ENCODE peak calls at places on chromosomes 5 and 9, in nine cellular contexts. One of them, this sample, is unnamed.
A peak's percentile ranks its signal among the peaks of the same experiment; 100 is the strongest.

GRCh38 chr9:89600831-89601230 is 4.0 kb upstream of the GADD45G start:
- DNase-seq in NCI-H345: no peak
- DNase-seq in hypothalamus: no peak
- DNase-seq in HepG2: no peak
- DNase-seq in H7: no peak
- DNase-seq in posterior cingulate gyrus: no peak
- DNase-seq in substantia nigra: no peak
- DNase-seq in stimulated activated CD8-positive, alpha-beta memory T cell treated with anti-CD3 and anti-CD28 coated beads, Interleukin-15, amount 100 ng/mL, for 1 hour: no peak
- DNase-seq in naive thymus-derived CD8-positive, alpha-beta T cell: no peak
- DNase-seq in this sample: no peak

GRCh38 chr9:107127608-107128007 is 155.5 kb upstream of the RAD23B start:
- DNase-seq in NCI-H345: no peak
- DNase-seq in hypothalamus: no peak
- DNase-seq in HepG2: no peak
- DNase-seq in H7: no peak
- DNase-seq in posterior cingulate gyrus: no peak
- DNase-seq in substantia nigra: no peak
- DNase-seq in stimulated activated CD8-positive, alpha-beta memory T cell treated with anti-CD3 and anti-CD28 coated beads, Interleukin-15, amount 100 ng/mL, for 1 hour: no peak
- DNase-seq in naive thymus-derived CD8-positive, alpha-beta T cell: no peak
- DNase-seq in this sample: no peak

GRCh38 chr9:137026384-137026783 is 1.7 kb downstream of the ABCA2 start:
- DNase-seq in NCI-H345: no peak
- DNase-seq in hypothalamus: no peak
- DNase-seq in HepG2: no peak
- DNase-seq in H7: no peak
- DNase-seq in posterior cingulate gyrus: no peak
- DNase-seq in substantia nigra: no peak
- DNase-seq in stimulated activated CD8-positive, alpha-beta memory T cell treated with anti-CD3 and anti-CD28 coated beads, Interleukin-15, amount 100 ng/mL, for 1 hour: no peak
- DNase-seq in naive thymus-derived CD8-positive, alpha-beta T cell: no peak
- DNase-seq in this sample: no peak

GRCh38 chr9:16341176-16341575 is 529.3 kb downstream of the BNC2 start:
- DNase-seq in NCI-H345: no peak
- DNase-seq in hypothalamus: no peak
- DNase-seq in HepG2: no peak
- DNase-seq in H7: no peak
- DNase-seq in posterior cingulate gyrus: no peak
- DNase-seq in substantia nigra: no peak
- DNase-seq in stimulated activated CD8-positive, alpha-beta memory T cell treated with anti-CD3 and anti-CD28 coated beads, Interleukin-15, amount 100 ng/mL, for 1 hour: no peak
- DNase-seq in naive thymus-derived CD8-positive, alpha-beta T cell: no peak
- DNase-seq in this sample: no peak

GRCh38 chr5:170251462-170251861 is 18.7 kb downstream of the C5orf58 start:
- DNase-seq in NCI-H345: peak; percentile 8
- DNase-seq in hypothalamus: no peak
- DNase-seq in HepG2: no peak
- DNase-seq in H7: no peak
- DNase-seq in posterior cingulate gyrus: no peak
- DNase-seq in substantia nigra: no peak
- DNase-seq in stimulated activated CD8-positive, alpha-beta memory T cell treated with anti-CD3 and anti-CD28 coated beads, Interleukin-15, amount 100 ng/mL, for 1 hour: no peak
- DNase-seq in naive thymus-derived CD8-positive, alpha-beta T cell: no peak
- DNase-seq in this sample: no peak

GRCh38 chr9:69181908-69182353 is 7.9 kb downstream of the TJP2 start:
- DNase-seq in NCI-H345: no peak
- DNase-seq in hypothalamus: no peak
- DNase-seq in HepG2: no peak
- DNase-seq in H7: no peak
- DNase-seq in posterior cingulate gyrus: peak; percentile 34
- DNase-seq in substantia nigra: no peak
- DNase-seq in stimulated activated CD8-positive, alpha-beta memory T cell treated with anti-CD3 and anti-CD28 coated beads, Interleukin-15, amount 100 ng/mL, for 1 hour: no peak
- DNase-seq in naive thymus-derived CD8-positive, alpha-beta T cell: no peak
- DNase-seq in this sample: no peak

GRCh38 chr9:130539473-130540223 is 39.7 kb upstream of the FUBP3 start:
- DNase-seq in NCI-H345: no peak
- DNase-seq in hypothalamus: no peak
- DNase-seq in HepG2: no peak
- DNase-seq in H7: no peak
- DNase-seq in posterior cingulate gyrus: peak; percentile 25
- DNase-seq in substantia nigra: no peak
- DNase-seq in stimulated activated CD8-positive, alpha-beta memory T cell treated with anti-CD3 and anti-CD28 coated beads, Interleukin-15, amount 100 ng/mL, for 1 hour: no peak
- DNase-seq in naive thymus-derived CD8-positive, alpha-beta T cell: no peak
- DNase-seq in this sample: peak; percentile 15

GRCh38 chr5:94613583-94613982 is 4.8 kb downstream of the KIAA0825 start:
- DNase-seq in NCI-H345: no peak
- DNase-seq in hypothalamus: no peak
- DNase-seq in HepG2: peak; percentile 45
- DNase-seq in H7: peak; percentile 5
- DNase-seq in posterior cingulate gyrus: no peak
- DNase-seq in substantia nigra: no peak
- DNase-seq in stimulated activated CD8-positive, alpha-beta memory T cell treated with anti-CD3 and anti-CD28 coated beads, Interleukin-15, amount 100 ng/mL, for 1 hour: no peak
- DNase-seq in naive thymus-derived CD8-positive, alpha-beta T cell: no peak
- DNase-seq in this sample: peak; percentile 41

GRCh38 chr5:41256400-41256799 is 43.1 kb upstream of the C6 start:
- DNase-seq in NCI-H345: no peak
- DNase-seq in hypothalamus: no peak
- DNase-seq in HepG2: no peak
- DNase-seq in H7: no peak
- DNase-seq in posterior cingulate gyrus: no peak
- DNase-seq in substantia nigra: no peak
- DNase-seq in stimulated activated CD8-positive, alpha-beta memory T cell treated with anti-CD3 and anti-CD28 coated beads, Interleukin-15, amount 100 ng/mL, for 1 hour: no peak
- DNase-seq in naive thymus-derived CD8-positive, alpha-beta T cell: no peak
- DNase-seq in this sample: no peak

GRCh38 chr5:35061216-35061615 is 13.5 kb upstream of the AGXT2 start:
- DNase-seq in NCI-H345: no peak
- DNase-seq in hypothalamus: no peak
- DNase-seq in HepG2: no peak
- DNase-seq in H7: no peak
- DNase-seq in posterior cingulate gyrus: no peak
- DNase-seq in substantia nigra: no peak
- DNase-seq in stimulated activated CD8-positive, alpha-beta memory T cell treated with anti-CD3 and anti-CD28 coated beads, Interleukin-15, amount 100 ng/mL, for 1 hour: no peak
- DNase-seq in naive thymus-derived CD8-positive, alpha-beta T cell: no peak
- DNase-seq in this sample: no peak

GRCh38 chr9:23698161-23698560 is 127.9 kb downstream of the ELAVL2 start:
- DNase-seq in NCI-H345: no peak
- DNase-seq in hypothalamus: no peak
- DNase-seq in HepG2: no peak
- DNase-seq in H7: no peak
- DNase-seq in posterior cingulate gyrus: no peak
- DNase-seq in substantia nigra: no peak
- DNase-seq in stimulated activated CD8-positive, alpha-beta memory T cell treated with anti-CD3 and anti-CD28 coated beads, Interleukin-15, amount 100 ng/mL, for 1 hour: no peak
- DNase-seq in naive thymus-derived CD8-positive, alpha-beta T cell: no peak
- DNase-seq in this sample: no peak

GRCh38 chr9:130940023-130940549 is 1.0 kb upstream of the FIBCD1 start:
- DNase-seq in NCI-H345: no peak
- DNase-seq in hypothalamus: no peak
- DNase-seq in HepG2: no peak
- DNase-seq in H7: peak; percentile 71
- DNase-seq in posterior cingulate gyrus: no peak
- DNase-seq in substantia nigra: no peak
- DNase-seq in stimulated activated CD8-positive, alpha-beta memory T cell treated with anti-CD3 and anti-CD28 coated beads, Interleukin-15, amount 100 ng/mL, for 1 hour: no peak
- DNase-seq in naive thymus-derived CD8-positive, alpha-beta T cell: no peak
- DNase-seq in this sample: no peak

GRCh38 chr5:159104759-159105317 is 5.1 kb upstream of the EBF1 start:
- DNase-seq in NCI-H345: no peak
- DNase-seq in hypothalamus: no peak
- DNase-seq in HepG2: no peak
- DNase-seq in H7: peak; percentile 30
- DNase-seq in posterior cingulate gyrus: no peak
- DNase-seq in substantia nigra: no peak
- DNase-seq in stimulated activated CD8-positive, alpha-beta memory T cell treated with anti-CD3 and anti-CD28 coated beads, Interleukin-15, amount 100 ng/mL, for 1 hour: no peak
- DNase-seq in naive thymus-derived CD8-positive, alpha-beta T cell: no peak
- DNase-seq in this sample: no peak

GRCh38 chr5:143401253-143401845 is 2.1 kb downstream of the NR3C1 start:
- DNase-seq in NCI-H345: no peak
- DNase-seq in hypothalamus: no peak
- DNase-seq in HepG2: peak; percentile 16
- DNase-seq in H7: no peak
- DNase-seq in posterior cingulate gyrus: no peak
- DNase-seq in substantia nigra: no peak
- DNase-seq in stimulated activated CD8-positive, alpha-beta memory T cell treated with anti-CD3 and anti-CD28 coated beads, Interleukin-15, amount 100 ng/mL, for 1 hour: no peak
- DNase-seq in naive thymus-derived CD8-positive, alpha-beta T cell: no peak
- DNase-seq in this sample: no peak

GRCh38 chr9:129619787-129620668 is 873 bp downstream of the C9orf50 start:
- DNase-seq in NCI-H345: no peak
- DNase-seq in hypothalamus: no peak
- DNase-seq in HepG2: no peak
- DNase-seq in H7: peak; percentile 86
- DNase-seq in posterior cingulate gyrus: no peak
- DNase-seq in substantia nigra: no peak
- DNase-seq in stimulated activated CD8-positive, alpha-beta memory T cell treated with anti-CD3 and anti-CD28 coated beads, Interleukin-15, amount 100 ng/mL, for 1 hour: no peak
- DNase-seq in naive thymus-derived CD8-positive, alpha-beta T cell: no peak
- DNase-seq in this sample: no peak

GRCh38 chr5:51479840-51480239 is 96.6 kb downstream of the ISL1 start:
- DNase-seq in NCI-H345: no peak
- DNase-seq in hypothalamus: no peak
- DNase-seq in HepG2: no peak
- DNase-seq in H7: no peak
- DNase-seq in posterior cingulate gyrus: no peak
- DNase-seq in substantia nigra: no peak
- DNase-seq in stimulated activated CD8-positive, alpha-beta memory T cell treated with anti-CD3 and anti-CD28 coated beads, Interleukin-15, amount 100 ng/mL, for 1 hour: no peak
- DNase-seq in naive thymus-derived CD8-positive, alpha-beta T cell: no peak
- DNase-seq in this sample: no peak

GRCh38 chr5:67451640-67452279 is 255.2 kb upstream of the CD180 start:
- DNase-seq in NCI-H345: no peak
- DNase-seq in hypothalamus: no peak
- DNase-seq in HepG2: no peak
- DNase-seq in H7: no peak
- DNase-seq in posterior cingulate gyrus: no peak
- DNase-seq in substantia nigra: no peak
- DNase-seq in stimulated activated CD8-positive, alpha-beta memory T cell treated with anti-CD3 and anti-CD28 coated beads, Interleukin-15, amount 100 ng/mL, for 1 hour: no peak
- DNase-seq in naive thymus-derived CD8-positive, alpha-beta T cell: no peak
- DNase-seq in this sample: no peak

GRCh38 chr9:130106860-130107848 is 53.4 kb downstream of the GPR107 start:
- DNase-seq in NCI-H345: peak; percentile 72
- DNase-seq in hypothalamus: peak; percentile 6
- DNase-seq in HepG2: peak; percentile 55
- DNase-seq in H7: peak; percentile 82
- DNase-seq in posterior cingulate gyrus: peak; percentile 93
- DNase-seq in substantia nigra: no peak
- DNase-seq in stimulated activated CD8-positive, alpha-beta memory T cell treated with anti-CD3 and anti-CD28 coated beads, Interleukin-15, amount 100 ng/mL, for 1 hour: peak; percentile 84
- DNase-seq in naive thymus-derived CD8-positive, alpha-beta T cell: peak; percentile 75
- DNase-seq in this sample: peak; percentile 68

GRCh38 chr9:27414215-27414731 is 109.8 kb upstream of the IFNK start:
- DNase-seq in NCI-H345: no peak
- DNase-seq in hypothalamus: no peak
- DNase-seq in HepG2: no peak
- DNase-seq in H7: no peak
- DNase-seq in posterior cingulate gyrus: no peak
- DNase-seq in substantia nigra: no peak
- DNase-seq in stimulated activated CD8-positive, alpha-beta memory T cell treated with anti-CD3 and anti-CD28 coated beads, Interleukin-15, amount 100 ng/mL, for 1 hour: no peak
- DNase-seq in naive thymus-derived CD8-positive, alpha-beta T cell: no peak
- DNase-seq in this sample: peak; percentile 69

GRCh38 chr5:177609076-177610059 is 9.4 kb downstream of the B4GALT7 start:
- DNase-seq in NCI-H345: no peak
- DNase-seq in hypothalamus: no peak
- DNase-seq in HepG2: no peak
- DNase-seq in H7: peak; percentile 20
- DNase-seq in posterior cingulate gyrus: no peak
- DNase-seq in substantia nigra: no peak
- DNase-seq in stimulated activated CD8-positive, alpha-beta memory T cell treated with anti-CD3 and anti-CD28 coated beads, Interleukin-15, amount 100 ng/mL, for 1 hour: no peak
- DNase-seq in naive thymus-derived CD8-positive, alpha-beta T cell: no peak
- DNase-seq in this sample: no peak

GRCh38 chr5:163407034-163407652 is 30.3 kb upstream of the CCNG1 start:
- DNase-seq in NCI-H345: no peak
- DNase-seq in hypothalamus: no peak
- DNase-seq in HepG2: no peak
- DNase-seq in H7: no peak
- DNase-seq in posterior cingulate gyrus: no peak
- DNase-seq in substantia nigra: no peak
- DNase-seq in stimulated activated CD8-positive, alpha-beta memory T cell treated with anti-CD3 and anti-CD28 coated beads, Interleukin-15, amount 100 ng/mL, for 1 hour: no peak
- DNase-seq in naive thymus-derived CD8-positive, alpha-beta T cell: no peak
- DNase-seq in this sample: no peak

GRCh38 chr5:16558984-16559629 is 57.7 kb downstream of the RETREG1 start:
- DNase-seq in NCI-H345: no peak
- DNase-seq in hypothalamus: no peak
- DNase-seq in HepG2: no peak
- DNase-seq in H7: peak; percentile 39
- DNase-seq in posterior cingulate gyrus: no peak
- DNase-seq in substantia nigra: no peak
- DNase-seq in stimulated activated CD8-positive, alpha-beta memory T cell treated with anti-CD3 and anti-CD28 coated beads, Interleukin-15, amount 100 ng/mL, for 1 hour: no peak
- DNase-seq in naive thymus-derived CD8-positive, alpha-beta T cell: no peak
- DNase-seq in this sample: no peak

GRCh38 chr9:126363847-126364671 is 37.4 kb downstream of the MVB12B start:
- DNase-seq in NCI-H345: no peak
- DNase-seq in hypothalamus: no peak
- DNase-seq in HepG2: no peak
- DNase-seq in H7: no peak
- DNase-seq in posterior cingulate gyrus: no peak
- DNase-seq in substantia nigra: no peak
- DNase-seq in stimulated activated CD8-positive, alpha-beta memory T cell treated with anti-CD3 and anti-CD28 coated beads, Interleukin-15, amount 100 ng/mL, for 1 hour: no peak
- DNase-seq in naive thymus-derived CD8-positive, alpha-beta T cell: no peak
- DNase-seq in this sample: no peak

GRCh38 chr9:76166436-76166959 is 227.7 kb downstream of the RFK start:
- DNase-seq in NCI-H345: no peak
- DNase-seq in hypothalamus: no peak
- DNase-seq in HepG2: no peak
- DNase-seq in H7: no peak
- DNase-seq in posterior cingulate gyrus: no peak
- DNase-seq in substantia nigra: no peak
- DNase-seq in stimulated activated CD8-positive, alpha-beta memory T cell treated with anti-CD3 and anti-CD28 coated beads, Interleukin-15, amount 100 ng/mL, for 1 hour: no peak
- DNase-seq in naive thymus-derived CD8-positive, alpha-beta T cell: no peak
- DNase-seq in this sample: no peak

GRCh38 chr9:94135222-94135621 is 51.0 kb downstream of the PTPDC1 start:
- DNase-seq in NCI-H345: no peak
- DNase-seq in hypothalamus: no peak
- DNase-seq in HepG2: no peak
- DNase-seq in H7: no peak
- DNase-seq in posterior cingulate gyrus: no peak
- DNase-seq in substantia nigra: no peak
- DNase-seq in stimulated activated CD8-positive, alpha-beta memory T cell treated with anti-CD3 and anti-CD28 coated beads, Interleukin-15, amount 100 ng/mL, for 1 hour: no peak
- DNase-seq in naive thymus-derived CD8-positive, alpha-beta T cell: no peak
- DNase-seq in this sample: peak; percentile 51

GRCh38 chr9:106307670-106308069 is 555.3 kb upstream of the ZNF462 start:
- DNase-seq in NCI-H345: no peak
- DNase-seq in hypothalamus: no peak
- DNase-seq in HepG2: no peak
- DNase-seq in H7: no peak
- DNase-seq in posterior cingulate gyrus: no peak
- DNase-seq in substantia nigra: no peak
- DNase-seq in stimulated activated CD8-positive, alpha-beta memory T cell treated with anti-CD3 and anti-CD28 coated beads, Interleukin-15, amount 100 ng/mL, for 1 hour: no peak
- DNase-seq in naive thymus-derived CD8-positive, alpha-beta T cell: no peak
- DNase-seq in this sample: no peak

GRCh38 chr5:159819671-159820411 is 96.4 kb upstream of the ADRA1B start:
- DNase-seq in NCI-H345: no peak
- DNase-seq in hypothalamus: no peak
- DNase-seq in HepG2: no peak
- DNase-seq in H7: no peak
- DNase-seq in posterior cingulate gyrus: no peak
- DNase-seq in substantia nigra: no peak
- DNase-seq in stimulated activated CD8-positive, alpha-beta memory T cell treated with anti-CD3 and anti-CD28 coated beads, Interleukin-15, amount 100 ng/mL, for 1 hour: no peak
- DNase-seq in naive thymus-derived CD8-positive, alpha-beta T cell: no peak
- DNase-seq in this sample: no peak

GRCh38 chr9:18479405-18479804 is 5.5 kb downstream of the ADAMTSL1 start:
- DNase-seq in NCI-H345: no peak
- DNase-seq in hypothalamus: no peak
- DNase-seq in HepG2: no peak
- DNase-seq in H7: no peak
- DNase-seq in posterior cingulate gyrus: no peak
- DNase-seq in substantia nigra: no peak
- DNase-seq in stimulated activated CD8-positive, alpha-beta memory T cell treated with anti-CD3 and anti-CD28 coated beads, Interleukin-15, amount 100 ng/mL, for 1 hour: no peak
- DNase-seq in naive thymus-derived CD8-positive, alpha-beta T cell: no peak
- DNase-seq in this sample: no peak

GRCh38 chr5:153960269-153961215 is 78.2 kb downstream of the FAM114A2 start:
- DNase-seq in NCI-H345: no peak
- DNase-seq in hypothalamus: no peak
- DNase-seq in HepG2: no peak
- DNase-seq in H7: peak; percentile 30
- DNase-seq in posterior cingulate gyrus: no peak
- DNase-seq in substantia nigra: no peak
- DNase-seq in stimulated activated CD8-positive, alpha-beta memory T cell treated with anti-CD3 and anti-CD28 coated beads, Interleukin-15, amount 100 ng/mL, for 1 hour: peak; percentile 9
- DNase-seq in naive thymus-derived CD8-positive, alpha-beta T cell: no peak
- DNase-seq in this sample: no peak

GRCh38 chr5:83564069-83564749 is 92.7 kb downstream of the VCAN start:
- DNase-seq in NCI-H345: peak; percentile 35
- DNase-seq in hypothalamus: no peak
- DNase-seq in HepG2: peak; percentile 50
- DNase-seq in H7: no peak
- DNase-seq in posterior cingulate gyrus: no peak
- DNase-seq in substantia nigra: no peak
- DNase-seq in stimulated activated CD8-positive, alpha-beta memory T cell treated with anti-CD3 and anti-CD28 coated beads, Interleukin-15, amount 100 ng/mL, for 1 hour: no peak
- DNase-seq in naive thymus-derived CD8-positive, alpha-beta T cell: no peak
- DNase-seq in this sample: peak; percentile 36

GRCh38 chr9:87875839-87876545 is 6.7 kb upstream of the SPATA31E1 start:
- DNase-seq in NCI-H345: no peak
- DNase-seq in hypothalamus: no peak
- DNase-seq in HepG2: no peak
- DNase-seq in H7: peak; percentile 48
- DNase-seq in posterior cingulate gyrus: no peak
- DNase-seq in substantia nigra: no peak
- DNase-seq in stimulated activated CD8-positive, alpha-beta memory T cell treated with anti-CD3 and anti-CD28 coated beads, Interleukin-15, amount 100 ng/mL, for 1 hour: no peak
- DNase-seq in naive thymus-derived CD8-positive, alpha-beta T cell: no peak
- DNase-seq in this sample: no peak